ENCODE peak calls at places on chromosome 19, in five cellular contexts. S is effector memory CD4-positive, alpha-beta T cell; R is activated CD4-positive, alpha-beta T cell treated with anti-CD3 and anti-CD28 coated beads, Interleukin-2, amount 10 ng/mL, durations not matched to agents 7 days and 5 days; J is activated CD4-positive, alpha-beta memory T cell treated with anti-CD3 and anti-CD28 coated beads for 36 hours; C is stimulated activated CD8-positive, alpha-beta memory T cell treated with anti-CD3 and anti-CD28 coated beads, Interleukin-2, amount 100 ng/mL, for 48 hours. L is an unnamed sample.
A peak's percentile ranks its signal among the peaks of the same experiment; 100 is the strongest.

GRCh38 chr19:36099166-36099785 is 11.7 kb upstream of the OVOL3 start:
- DNase-seq in S (no peak), R (no peak), J (no peak), C (no peak), L (no peak)

GRCh38 chr19:9431475-9431874 is 3.9 kb downstream of the ZNF266 start:
- DNase-seq in S (peak; percentile 23), R (peak; percentile 39), J (peak; percentile 69), C (peak; percentile 40), L (peak; percentile 40)

GRCh38 chr19:6070179-6071102 is 39.9 kb downstream of the RFX2 start:
- DNase-seq in S (no peak), R (no peak), J (no peak), C (no peak), L (peak; percentile 36)

GRCh38 chr19:55704494-55705245 is 29.6 kb downstream of the EPN1 start:
- DNase-seq in S (no peak), R (no peak), J (peak; percentile 12), C (no peak), L (peak; percentile 29)

GRCh38 chr19:3520166-3521103 is 14.3 kb downstream of the FZR1 start:
- DNase-seq in S (no peak), R (no peak), J (no peak), C (no peak), L (no peak)

GRCh38 chr19:47417107-47417745 is 2.1 kb downstream of the MEIS3 start:
- DNase-seq in S (no peak), R (no peak), J (no peak), C (no peak), L (no peak)

GRCh38 chr19:44951179-44952159 is 3.7 kb upstream of the CLPTM1 start:
- DNase-seq in S (peak; percentile 60), R (peak; percentile 84), J (peak; percentile 56), C (peak; percentile 17), L (peak; percentile 86)

GRCh38 chr19:53365899-53366493 is 491 bp downstream of the ZNF525 start:
- DNase-seq in S (peak; percentile 31), R (peak; percentile 44), J (peak; percentile 48), C (peak; percentile 17), L (no peak)

GRCh38 chr19:5631511-5632240 is 8.8 kb downstream of the SAFB start:
- DNase-seq in S (no peak), R (no peak), J (no peak), C (no peak), L (no peak)

GRCh38 chr19:2779121-2779740 is 3.8 kb downstream of the SGTA start:
- DNase-seq in S (no peak), R (no peak), J (no peak), C (no peak), L (no peak)

GRCh38 chr19:2495130-2495641 is 19.3 kb downstream of the GADD45B start:
- DNase-seq in S (peak; percentile 20), R (peak; percentile 26), J (peak; percentile 25), C (no peak), L (peak; percentile 31)

GRCh38 chr19:34480971-34481821 is at the start of gene WTIP:
- DNase-seq in S (no peak), R (no peak), J (no peak), C (no peak), L (no peak)

GRCh38 chr19:48735031-48735615 is 5.3 kb downstream of the RASIP1 start:
- DNase-seq in S (no peak), R (no peak), J (no peak), C (no peak), L (no peak)

GRCh38 chr19:15247107-15248014 is 15.1 kb upstream of the EPHX3 start:
- DNase-seq in S (no peak), R (no peak), J (no peak), C (no peak), L (no peak)

GRCh38 chr19:48670699-48671455 is 1.9 kb downstream of the NTN5 start:
- DNase-seq in S (no peak), R (no peak), J (no peak), C (no peak), L (no peak)

GRCh38 chr19:55652311-55653078 is 2.3 kb upstream of the U2AF2 start:
- DNase-seq in S (no peak), R (no peak), J (no peak), C (no peak), L (no peak)

GRCh38 chr19:29260477-29261317 is 47.7 kb upstream of the UQCRFS1 start:
- DNase-seq in S (no peak), R (peak; percentile 55), J (peak; percentile 58), C (peak; percentile 17), L (peak; percentile 73)

GRCh38 chr19:17108453-17108784 is 32.8 kb downstream of the MYO9B start:
- DNase-seq in S (no peak), R (no peak), J (no peak), C (no peak), L (no peak)

GRCh38 chr19:31313291-31314030 is 35.8 kb downstream of the TSHZ3 start:
- DNase-seq in S (no peak), R (no peak), J (no peak), C (no peak), L (no peak)

GRCh38 chr19:7101498-7102253 is 32.2 kb downstream of the ZNF557 start:
- DNase-seq in S (peak; percentile 2), R (no peak), J (no peak), C (no peak), L (no peak)

GRCh38 chr19:17488593-17489391 is 18.5 kb downstream of the SLC27A1 start:
- DNase-seq in S (peak; percentile 60), R (no peak), J (peak; percentile 90), C (peak; percentile 89), L (peak; percentile 91)

GRCh38 chr19:17358395-17358794 is 18.7 kb downstream of the PLVAP start:
- DNase-seq in S (no peak), R (no peak), J (no peak), C (no peak), L (no peak)

GRCh38 chr19:47435196-47435595 is 15.9 kb upstream of the MEIS3 start:
- DNase-seq in S (no peak), R (peak; percentile 51), J (peak; percentile 48), C (no peak), L (no peak)

GRCh38 chr19:2735374-2735773 is 4.4 kb downstream of the SLC39A3 start:
- DNase-seq in S (no peak), R (no peak), J (no peak), C (no peak), L (no peak)

GRCh38 chr19:12987190-12987589 is 8.1 kb upstream of the NFIX start:
- DNase-seq in S (no peak), R (no peak), J (no peak), C (no peak), L (no peak)

GRCh38 chr19:29098863-29099481 is 114.0 kb downstream of the UQCRFS1 start:
- DNase-seq in S (no peak), R (no peak), J (no peak), C (no peak), L (no peak)

GRCh38 chr19:36876993-36877938 is 26.6 kb downstream of the ZNF345 start:
- DNase-seq in S (no peak), R (no peak), J (no peak), C (no peak), L (no peak)

GRCh38 chr19:4338441-4339350 is at the start of gene STAP2:
- DNase-seq in S (no peak), R (peak; percentile 44), J (peak; percentile 43), C (no peak), L (no peak)

GRCh38 chr19:17671906-17672305 is 16.2 kb downstream of the UNC13A start:
- DNase-seq in S (no peak), R (peak; percentile 19), J (peak; percentile 46), C (peak; percentile 10), L (peak; percentile 77)

L was measured in NAMALWA.